ENCODE peak calls at places on chromosomes 3 and 15, in six cellular contexts. L, B, C, S, K and X are unnamed samples.

GRCh38 chr15:100224206-100225185 is 117.3 kb downstream of the ADAMTS17 start:
- DNase-seq in L (no peak), B (no peak), C (peak), S (no peak), K (no peak), X (no peak)

GRCh38 chr3:151146071-151146730 is 56.8 kb downstream of the GPR171 start:
- DNase-seq in L (peak), B (no peak), C (peak), S (peak), K (peak), X (peak)

GRCh38 chr3:169846458-169847193 is 23.1 kb downstream of the LRRC31 start:
- DNase-seq in L (no peak), B (no peak), C (no peak), S (no peak), K (no peak), X (no peak)

GRCh38 chr15:69074011-69074842 is 59.7 kb downstream of the NOX5 start:
- DNase-seq in L (no peak), B (no peak), C (no peak), S (peak), K (no peak), X (peak)

GRCh38 chr3:150184426-150185071 is 213.9 kb upstream of the PFN2 start:
- DNase-seq in L (no peak), B (no peak), C (no peak), S (no peak), K (no peak), X (no peak)

GRCh38 chr3:182325213-182325941 is 467.9 kb upstream of the ATP11B start:
- DNase-seq in L (no peak), B (no peak), C (no peak), S (no peak), K (no peak), X (no peak)

GRCh38 chr3:183372911-183373310 is 55.5 kb downstream of the MCF2L2 start:
- DNase-seq in L (no peak), B (no peak), C (no peak), S (no peak), K (no peak), X (no peak)

GRCh38 chr3:56758539-56758981 is 43.2 kb downstream of the ARHGEF3 start:
- DNase-seq in L (no peak), B (no peak), C (peak), S (no peak), K (peak), X (peak)

GRCh38 chr3:112967828-112968227 is 7.1 kb downstream of the CD200R1 start:
- DNase-seq in L (no peak), B (no peak), C (no peak), S (no peak), K (no peak), X (no peak)

GRCh38 chr15:69652906-69653305 is 200.3 kb downstream of the RPLP1 start:
- DNase-seq in L (no peak), B (no peak), C (no peak), S (no peak), K (no peak), X (no peak)

GRCh38 chr15:23690450-23690852 is 3.3 kb upstream of the NDN start:
- DNase-seq in L (no peak), B (no peak), C (no peak), S (no peak), K (no peak), X (no peak)

GRCh38 chr3:161212892-161213291 is 8.2 kb upstream of the NMD3 start:
- DNase-seq in L (no peak), B (no peak), C (no peak), S (no peak), K (no peak), X (no peak)